ENCODE peak calls at places on chromosomes 13 and 19, in five cellular contexts. One of them, this sample, is unnamed.

GRCh38 chr19:3837332-3837731 is 31.5 kb downstream of the ZFR2 start:
- DNase-seq in lower leg skin: no peak
- DNase-seq in bronchial epithelial cell: no peak
- DNase-seq in NCI-H1105: no peak
- DNase-seq in DMS79 treated with DMSO at 0.1 percent for 48 hours: no peak
- DNase-seq in this sample: no peak

GRCh38 chr13:63554157-63554556 is 2138.5 kb upstream of the PCDH20 start:
- DNase-seq in lower leg skin: no peak
- DNase-seq in bronchial epithelial cell: no peak
- DNase-seq in NCI-H1105: no peak
- DNase-seq in DMS79 treated with DMSO at 0.1 percent for 48 hours: no peak
- DNase-seq in this sample: no peak

GRCh38 chr19:16566161-16566560 is 6.1 kb downstream of the SLC35E1 start:
- DNase-seq in lower leg skin: peak
- DNase-seq in bronchial epithelial cell: no peak
- DNase-seq in NCI-H1105: no peak
- DNase-seq in DMS79 treated with DMSO at 0.1 percent for 48 hours: no peak
- DNase-seq in this sample: no peak

GRCh38 chr19:55362174-55362989 is 678 bp downstream of the GARIN5B start:
- DNase-seq in lower leg skin: no peak
- DNase-seq in bronchial epithelial cell: no peak
- DNase-seq in NCI-H1105: no peak
- DNase-seq in DMS79 treated with DMSO at 0.1 percent for 48 hours: no peak
- DNase-seq in this sample: no peak

GRCh38 chr13:28792992-28793391 is 27.1 kb upstream of the MTUS2 start:
- DNase-seq in lower leg skin: no peak
- DNase-seq in bronchial epithelial cell: no peak
- DNase-seq in NCI-H1105: no peak
- DNase-seq in DMS79 treated with DMSO at 0.1 percent for 48 hours: no peak
- DNase-seq in this sample: peak

GRCh38 chr19:36125557-36125956 is 10.3 kb downstream of the TBCB start:
- DNase-seq in lower leg skin: no peak
- DNase-seq in bronchial epithelial cell: no peak
- DNase-seq in NCI-H1105: no peak
- DNase-seq in DMS79 treated with DMSO at 0.1 percent for 48 hours: no peak
- DNase-seq in this sample: no peak

GRCh38 chr19:1045247-1045603 is 5.3 kb downstream of the ABCA7 start:
- DNase-seq in lower leg skin: no peak
- DNase-seq in bronchial epithelial cell: peak
- DNase-seq in NCI-H1105: no peak
- DNase-seq in DMS79 treated with DMSO at 0.1 percent for 48 hours: no peak
- DNase-seq in this sample: peak

GRCh38 chr19:38869160-38869835 is 8.8 kb downstream of the RINL start:
- DNase-seq in lower leg skin: no peak
- DNase-seq in bronchial epithelial cell: no peak
- DNase-seq in NCI-H1105: no peak
- DNase-seq in DMS79 treated with DMSO at 0.1 percent for 48 hours: no peak
- DNase-seq in this sample: no peak

GRCh38 chr13:99908129-99908805 is 63.3 kb downstream of the ZIC5 start:
- DNase-seq in lower leg skin: no peak
- DNase-seq in bronchial epithelial cell: no peak
- DNase-seq in NCI-H1105: peak
- DNase-seq in DMS79 treated with DMSO at 0.1 percent for 48 hours: peak
- DNase-seq in this sample: no peak

GRCh38 chr13:32125221-32125621 is 93.6 kb downstream of the FRY start:
- DNase-seq in lower leg skin: no peak
- DNase-seq in bronchial epithelial cell: no peak
- DNase-seq in NCI-H1105: no peak
- DNase-seq in DMS79 treated with DMSO at 0.1 percent for 48 hours: no peak
- DNase-seq in this sample: no peak

GRCh38 chr19:43984687-43985000 is 656 bp downstream of the ZNF155 start:
- DNase-seq in lower leg skin: no peak
- DNase-seq in bronchial epithelial cell: no peak
- DNase-seq in NCI-H1105: no peak
- DNase-seq in DMS79 treated with DMSO at 0.1 percent for 48 hours: no peak
- DNase-seq in this sample: no peak

GRCh38 chr13:30373727-30374126 is 48.6 kb upstream of the UBE2L5 start:
- DNase-seq in lower leg skin: peak
- DNase-seq in bronchial epithelial cell: no peak
- DNase-seq in NCI-H1105: no peak
- DNase-seq in DMS79 treated with DMSO at 0.1 percent for 48 hours: no peak
- DNase-seq in this sample: no peak

GRCh38 chr13:46633416-46633815 is 80.4 kb downstream of the LRCH1 start:
- DNase-seq in lower leg skin: no peak
- DNase-seq in bronchial epithelial cell: peak
- DNase-seq in NCI-H1105: no peak
- DNase-seq in DMS79 treated with DMSO at 0.1 percent for 48 hours: no peak
- DNase-seq in this sample: peak

GRCh38 chr13:113625965-113626661 is 31.9 kb downstream of the ATP4B start:
- DNase-seq in lower leg skin: no peak
- DNase-seq in bronchial epithelial cell: no peak
- DNase-seq in NCI-H1105: no peak
- DNase-seq in DMS79 treated with DMSO at 0.1 percent for 48 hours: no peak
- DNase-seq in this sample: no peak

GRCh38 chr13:87661471-87661870 is 9.7 kb upstream of the SLITRK5 start:
- DNase-seq in lower leg skin: no peak
- DNase-seq in bronchial epithelial cell: peak
- DNase-seq in NCI-H1105: no peak
- DNase-seq in DMS79 treated with DMSO at 0.1 percent for 48 hours: no peak
- DNase-seq in this sample: peak

This sample was measured in kidney tubule cell.